ENCODE peak calls at places on chromosomes 5 and 9, in four cellular contexts. Q is HCT116, D is mammary epithelial cell, V is esophagus squamous epithelium. X is an unnamed sample. For H3K36me3 and H3K4me1, the result is how much of the 10 kb centered on the place peaks cover.

GRCh38 chr9:137502008-137502913 is 43.1 kb upstream of the NSMF start:
- DNase-seq in V (no peak), D (no peak), Q (no peak), X (peak)

GRCh38 chr9:83432104-83432627 is 106.0 kb downstream of the FRMD3 start:
- DNase-seq in V (no peak), D (no peak), Q (no peak), X (peak)

GRCh38 chr9:22975921-22976320 is 529.3 kb downstream of the DMRTA1 start:
- DNase-seq in V (no peak), Q (no peak), D (no peak), X (no peak)

GRCh38 chr5:7815757-7816534 is 35.0 kb downstream of the CFAP90 start:
- DNase-seq in D (peak), Q (peak), V (no peak), X (no peak)

GRCh38 chr9:126696091-126696763 is 82.5 kb downstream of the LMX1B start:
- DNase-seq in V (no peak), Q (no peak), D (no peak), X (no peak)

GRCh38 chr9:79185866-79186265 is 385.9 kb upstream of the TLE4 start:
- DNase-seq in D (no peak), Q (no peak), V (no peak), X (no peak)

GRCh38 chr9:38084556-38084880 is 15.5 kb upstream of the SHB start:
- DNase-seq in V (no peak), D (no peak), Q (no peak), X (no peak)

GRCh38 chr9:134947265-134947955 is 29.7 kb upstream of the FCN1 start:
- DNase-seq in D (no peak), V (no peak), Q (no peak), X (no peak)

GRCh38 chr5:34923694-34924461 is 5.5 kb upstream of the DNAJC21 start:
- DNase-seq in Q (peak), V (no peak), D (peak), X (peak)

GRCh38 chr5:119537704-119538103 is 85.4 kb downstream of the HSD17B4 start:
- DNase-seq in V (no peak), Q (no peak), D (peak), X (no peak)

GRCh38 chr9:115411516-115411915 is 293.6 kb upstream of the TNC start:
- DNase-seq in D (no peak), Q (no peak), V (no peak), X (no peak)

GRCh38 chr5:131163315-131164119 is 1.5 kb downstream of the HINT1 start:
- DNase-seq in Q (no peak), D (peak), V (no peak), X (peak)

GRCh38 chr5:66694036-66694435 is 97.8 kb downstream of the MAST4 start:
- DNase-seq in V (no peak), D (no peak), Q (no peak), X (no peak)

GRCh38 chr5:98109561-98110006 is 663.9 kb upstream of the RGMB start:
- DNase-seq in D (peak), V (no peak), Q (no peak), X (peak)

GRCh38 chr5:125198270-125198974 is 452.0 kb upstream of the ZNF608 start:
- DNase-seq in D (peak), V (no peak), Q (no peak), X (peak)

GRCh38 chr9:91433180-91433579 is 9.5 kb upstream of the NFIL3 start:
- DNase-seq in V (no peak), D (peak), Q (peak), X (no peak)

GRCh38 chr9:104386425-104387069 is 117.5 kb upstream of the OR13F1 start:
- DNase-seq in V (no peak), Q (peak), D (peak), X (peak)

GRCh38 chr5:150289551-150290390 is at the start of gene CAMK2A:
- DNase-seq in V (no peak), D (no peak), Q (no peak), X (no peak)

GRCh38 chr5:140800816-140801493 is at the start of gene PCDHA3:
- DNase-seq in D (peak), Q (no peak), V (no peak), X (no peak)

GRCh38 chr9:117120061-117120460 is 294.8 kb downstream of the ASTN2 start:
- DNase-seq in D (peak), V (no peak), Q (no peak), X (no peak)

GRCh38 chr5:127030259-127031146 is at the start of gene MARCHF3:
- DNase-seq in V (peak), D (peak), Q (peak), X (peak)

GRCh38 chr5:127028822-127029457 is 1.4 kb downstream of the MARCHF3 start:
- DNase-seq in D (no peak), V (peak), Q (no peak), X (no peak)

GRCh38 chr5:127029513-127030258 is 672 bp downstream of the MARCHF3 start:
- DNase-seq in D (peak), Q (peak), V (no peak), X (peak)

GRCh38 chr5:127031863-127032232 is 1.5 kb upstream of the MARCHF3 start:
- DNase-seq in Q (no peak), V (no peak), D (no peak), X (no peak)

DNA sequence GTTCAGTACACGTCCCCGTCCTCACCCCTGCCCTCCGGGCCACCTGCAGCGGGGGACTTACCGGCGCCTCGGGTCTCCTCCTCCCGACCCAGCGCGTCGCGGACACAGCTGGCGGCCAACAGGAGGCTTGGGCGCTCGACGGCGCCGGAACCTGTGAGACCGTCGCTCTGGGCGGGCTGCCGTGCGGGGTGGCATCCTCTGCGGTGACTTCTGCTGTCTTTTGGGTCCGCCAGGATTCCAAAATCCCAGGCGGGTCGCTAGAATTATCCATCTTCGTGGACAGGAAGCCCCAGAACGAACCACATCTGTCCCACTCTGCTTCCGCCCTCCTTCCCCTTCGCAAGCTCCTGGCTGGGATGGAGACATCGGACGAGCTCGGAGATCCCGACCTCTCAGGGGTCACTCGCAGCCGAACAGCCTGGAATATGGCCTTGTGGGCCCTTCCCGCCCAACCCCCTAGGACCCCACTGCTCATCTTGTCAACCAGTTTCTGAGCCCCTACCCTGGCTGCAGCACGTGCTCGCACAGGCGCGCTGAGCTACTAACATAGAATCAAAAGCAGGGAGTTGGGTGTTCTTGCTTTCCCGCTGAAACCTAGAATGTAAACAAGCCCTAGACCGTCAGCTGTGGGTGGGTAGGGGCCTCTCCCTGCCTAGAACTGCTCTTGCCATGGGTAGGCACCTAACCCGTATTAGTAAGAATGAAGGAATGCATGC is 947 bp upstream of the MARCHF3 start:
- DNase-seq in V (no peak), D (no peak), Q (no peak), X (no peak)
- H3K4me3 ChIP-seq in V (peak), D (peak), Q (peak), X (peak)

GRCh38 chr5:1936413-1936812 is 53.7 kb upstream of the IRX4 start:
- DNase-seq in Q (peak), D (peak), V (no peak), X (no peak)
- H3K36me3 ChIP-seq in Q (under half), D (under half), V (under half), X (under half)

DNA sequence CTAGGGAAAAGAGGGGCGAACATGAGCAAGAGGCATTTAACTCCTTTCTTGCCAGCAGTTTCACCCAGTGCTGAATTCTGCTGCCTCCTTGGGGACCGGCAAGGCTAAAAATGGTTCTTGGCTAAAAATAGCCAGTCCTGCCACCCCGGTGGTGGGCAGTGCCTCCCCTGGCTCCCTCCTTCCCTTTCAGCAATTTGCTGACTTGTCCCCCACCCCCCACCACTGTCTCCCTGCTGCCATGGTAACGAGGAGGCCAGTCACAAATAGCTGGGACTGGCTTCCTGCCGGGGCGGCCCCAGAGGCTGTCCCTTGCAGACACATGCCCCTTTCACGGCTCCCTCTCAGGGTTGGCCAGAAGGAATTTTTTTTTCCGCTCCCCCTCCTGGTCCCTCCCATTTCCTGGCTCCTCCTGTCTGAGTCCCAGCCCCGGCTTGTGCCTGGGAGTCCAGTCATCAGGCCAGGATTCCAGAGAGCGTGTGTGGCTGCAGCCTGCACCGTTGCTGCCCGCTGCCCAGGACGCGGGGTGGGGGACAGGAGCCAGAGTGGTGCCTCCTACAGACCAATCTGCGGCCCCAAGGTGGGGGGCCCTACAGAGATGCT is 130.3 kb downstream of the RGS3 start:
- DNase-seq in D (peak), V (peak), Q (peak), X (peak)
- H3K4me1 ChIP-seq in D (under half), V (under half), Q (under half), X (under half)

DNA sequence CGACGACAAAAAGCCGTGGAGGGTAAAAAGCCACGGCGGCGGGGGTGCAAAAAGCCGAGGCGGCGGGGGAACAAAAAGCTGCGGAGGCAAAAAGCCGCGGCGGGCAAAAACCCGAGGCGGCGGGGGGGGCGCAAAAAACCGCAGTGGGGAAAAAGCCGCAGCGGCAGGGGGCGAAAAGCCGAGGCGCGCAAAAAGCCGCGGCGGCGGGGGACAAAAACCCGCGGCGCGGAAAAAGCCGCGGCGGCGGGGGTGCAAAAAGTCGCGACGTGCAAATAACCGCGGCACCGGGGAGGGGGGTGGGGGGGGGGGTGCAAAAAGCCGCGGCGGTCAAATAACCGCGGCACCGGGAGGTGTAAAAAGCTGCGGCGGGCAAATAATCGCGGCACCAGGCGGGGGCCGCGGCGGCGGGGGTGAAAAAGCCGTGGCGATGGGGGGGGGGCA is 511.5 kb downstream of the FOXD4L5 start:
- DNase-seq in D (no peak), Q (no peak), V (no peak), X (no peak)
- H3K4me3 ChIP-seq in D (peak), Q (peak), V (peak), X (no peak)

X was measured in SJSA1.